ENCODE peak calls at places on chromosomes 7 and 10, in nine cellular contexts. A, P, J, K, Y, F, N, B and R are unnamed samples.
A peak's percentile ranks its signal among the peaks of the same experiment; 100 is the strongest.

GRCh38 chr10:21184216-21184615 is 287.1 kb upstream of the NEBL start:
- DNase-seq in N (no peak), P (no peak), J (no peak), B (no peak), F (no peak), K (no peak), A (no peak), Y (no peak), R (no peak)

GRCh38 chr10:22259280-22259679 is 41.5 kb upstream of the EBLN1 start:
- DNase-seq in F (no peak), J (no peak), A (no peak), N (no peak), Y (no peak), B (no peak), P (peak; percentile 27), K (no peak), R (no peak)

GRCh38 chr10:133318494-133319127 is 9.9 kb downstream of the ZNF511 start:
- DNase-seq in B (peak; percentile 36), K (no peak), F (no peak), J (peak; percentile 74), P (peak; percentile 84), Y (peak; percentile 74), A (no peak), N (peak; percentile 71), R (no peak)

GRCh38 chr10:74921744-74922143 is 95.3 kb downstream of the KAT6B start:
- DNase-seq in P (no peak), K (no peak), B (peak; percentile 12), N (no peak), J (no peak), Y (no peak), A (no peak), F (no peak), R (no peak)

GRCh38 chr10:64394744-64395143 is 873.5 kb downstream of the REEP3 start:
- DNase-seq in F (no peak), P (no peak), Y (no peak), A (no peak), B (peak; percentile 24), K (no peak), J (no peak), N (no peak), R (no peak)

GRCh38 chr10:43140414-43140813 is 2.2 kb downstream of the CSGALNACT2 start:
- DNase-seq in N (no peak), A (no peak), J (no peak), F (no peak), Y (no peak), P (peak; percentile 79), B (peak; percentile 98), K (no peak), R (no peak)

GRCh38 chr7:112132123-112132694 is 74.0 kb downstream of the DOCK4 start:
- DNase-seq in P (no peak), N (no peak), J (no peak), Y (no peak), A (no peak), K (no peak), B (no peak), F (no peak), R (no peak)

GRCh38 chr10:16195178-16195769 is 241.5 kb upstream of the PTER start:
- DNase-seq in B (no peak), P (no peak), F (no peak), N (no peak), K (no peak), A (no peak), Y (no peak), J (no peak), R (no peak)

GRCh38 chr7:137417464-137417863 is 73.9 kb upstream of the PTN start:
- DNase-seq in K (no peak), P (no peak), A (no peak), J (no peak), Y (no peak), F (no peak), B (no peak), N (no peak), R (no peak)

GRCh38 chr10:127973810-127974311 is 67.0 kb downstream of the PTPRE start:
- DNase-seq in K (no peak), F (no peak), N (no peak), B (no peak), J (no peak), Y (no peak), A (no peak), P (no peak), R (no peak)

GRCh38 chr7:132061931-132062330 is 505.5 kb upstream of the PODXL start:
- DNase-seq in F (no peak), Y (no peak), A (no peak), N (no peak), J (no peak), B (peak; percentile 15), K (no peak), P (no peak), R (no peak)

GRCh38 chr10:17200885-17201164 is 647 bp downstream of the TRDMT1 start:
- DNase-seq in B (peak; percentile 49), A (peak; percentile 42), N (peak; percentile 32), J (peak; percentile 34), Y (peak; percentile 73), P (peak; percentile 67), K (no peak), F (no peak), R (peak; percentile 37)

GRCh38 chr10:421170-421569 is 268.3 kb downstream of the DIP2C start:
- DNase-seq in K (no peak), A (no peak), B (no peak), J (no peak), N (no peak), P (no peak), F (no peak), Y (no peak), R (no peak)

GRCh38 chr10:128530301-128530700 is 404.1 kb upstream of the MKI67 start:
- DNase-seq in B (no peak), P (peak; percentile 9), N (no peak), A (no peak), Y (no peak), J (no peak), K (no peak), F (no peak), R (no peak)

GRCh38 chr7:143892527-143893300 is 9.3 kb downstream of the TCAF1 start:
- DNase-seq in B (peak; percentile 18), J (no peak), P (peak; percentile 19), A (no peak), N (no peak), Y (no peak), F (no peak), K (no peak), R (no peak)

GRCh38 chr7:55563596-55564325 is 8.5 kb downstream of the VOPP1 start:
- DNase-seq in F (no peak), K (no peak), A (no peak), P (no peak), Y (no peak), B (no peak), J (no peak), N (no peak), R (no peak)

GRCh38 chr10:4939224-4940072 is 23.8 kb upstream of the AKR1C1 start:
- DNase-seq in J (no peak), P (peak; percentile 62), B (no peak), N (no peak), A (no peak), K (no peak), F (no peak), Y (no peak), R (no peak)

GRCh38 chr10:37495415-37495814 is 362.0 kb downstream of the ZNF248 start:
- DNase-seq in J (no peak), A (no peak), N (no peak), K (no peak), B (no peak), P (peak; percentile 53), Y (no peak), F (no peak), R (no peak)

DNA sequence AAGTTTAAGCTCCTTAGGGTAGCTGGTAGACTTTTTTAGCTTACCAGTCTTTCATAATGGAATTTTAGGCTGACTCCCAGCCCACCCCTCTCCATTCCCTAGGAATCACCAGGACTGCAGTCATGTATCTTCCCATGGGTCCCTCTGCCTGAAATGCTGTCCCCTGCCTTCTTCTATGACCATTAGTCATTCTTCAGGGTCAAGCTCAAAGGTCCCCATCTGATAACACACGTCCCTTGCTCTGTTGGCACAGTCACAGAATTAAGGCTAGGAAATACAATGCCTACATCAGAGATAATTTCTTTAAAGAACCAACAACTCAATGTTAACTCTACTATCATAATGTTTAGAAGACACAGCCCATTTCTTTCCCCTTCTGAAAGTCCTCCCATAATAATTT is 140.6 kb downstream of the RAPGEF5 start:
- DNase-seq in A (no peak), K (no peak), P (no peak), N (no peak), Y (no peak), F (no peak), J (no peak), B (no peak), R (no peak)
- H3K27ac ChIP-seq in A (peak overlapping the region; percentile 71), K (peak overlapping the region; percentile 71), P (no peak overlapping the region), N (no peak overlapping the region), Y (peak overlapping the region; percentile 74), F (peak overlapping the region; percentile 66), J (no peak overlapping the region), B (no peak overlapping the region), R (peak overlapping the region; percentile 61)

DNA sequence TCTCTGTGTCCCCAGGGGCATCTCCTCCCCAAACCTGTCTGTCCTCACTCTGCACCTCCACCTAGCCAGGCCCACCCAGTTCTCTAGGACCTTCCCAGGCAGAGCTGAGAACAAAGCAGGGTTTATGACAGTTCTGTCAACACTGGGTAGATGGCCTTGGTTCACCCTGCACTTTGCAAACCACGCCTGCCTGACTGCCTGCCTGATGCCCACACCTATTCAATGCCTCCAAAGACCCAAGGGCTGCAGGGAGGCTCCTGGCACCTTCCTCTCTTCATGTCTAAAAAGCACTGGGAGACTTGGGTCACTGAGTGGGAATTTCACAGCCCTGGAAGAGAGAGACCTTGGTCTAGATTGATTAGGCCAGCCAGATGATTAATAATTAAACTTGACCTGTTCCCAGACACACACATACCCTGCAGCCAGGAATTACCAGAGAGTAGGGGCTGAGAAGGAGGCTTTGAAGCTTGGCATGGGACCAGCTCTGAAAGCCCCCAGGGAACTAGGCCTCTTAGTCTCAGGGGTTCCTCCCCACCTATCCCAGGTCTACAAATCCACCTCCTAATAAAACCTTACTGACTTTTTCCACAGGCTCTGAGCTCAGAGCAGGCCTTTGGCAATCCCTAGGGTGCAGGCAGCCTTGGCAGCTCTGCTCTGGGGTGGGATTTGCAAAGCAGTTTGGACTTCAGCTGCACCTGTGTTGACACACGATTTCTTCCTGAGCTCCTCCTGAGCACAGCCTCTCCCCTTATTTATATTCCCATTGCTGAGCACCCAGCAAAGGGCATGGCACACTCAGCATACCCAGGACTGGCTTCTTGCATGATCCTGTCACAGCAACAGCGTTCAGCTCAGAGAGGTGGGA is 25.7 kb upstream of the PDCD4 start:
- DNase-seq in F (peak; percentile 92), K (no peak), J (peak; percentile 83), B (no peak), Y (no peak), N (no peak), P (peak; percentile 24), A (no peak), R (no peak)
- TF ChIP-seq POLR2A in F (no peak), K (no peak), J (no peak), B (no peak), Y (no peak), N (no peak), P (no peak), A (no peak), R (no peak)

GRCh38 chr7:128869138-128869943 is 6.7 kb downstream of the ATP6V1F start:
- DNase-seq in K (no peak), J (peak; percentile 69), A (no peak), F (no peak), P (peak; percentile 30), N (peak; percentile 40), B (peak; percentile 23), Y (peak; percentile 38), R (peak; percentile 59)
- TF ChIP-seq CTCF in K (no peak), J (no peak), A (no peak), F (peak; percentile 13), P (peak; percentile 20), N (no peak), B (peak; percentile 13), Y (peak; percentile 46), R (peak; percentile 40)

GRCh38 chr10:29243061-29243460 is 45.8 kb upstream of the LYZL1 start:
- DNase-seq in F (no peak), Y (no peak), K (no peak), B (no peak), A (no peak), N (no peak), J (no peak), P (no peak), R (no peak)
- H3K27ac ChIP-seq in F (no peak overlapping the region), Y (no peak overlapping the region), K (no peak overlapping the region), B (no peak overlapping the region), A (no peak overlapping the region), N (no peak overlapping the region), J (no peak overlapping the region), P (no peak overlapping the region), R (no peak overlapping the region)